ENCODE peak calls at places on chromosomes 1 and 21, in eight cellular contexts. One of them, this sample, is unnamed.

GRCh38 chr1:165678509-165678908 is 19.9 kb downstream of the ALDH9A1 start:
- ATAC-seq in Right ventricle myocardium superior: no peak
- ATAC-seq in memory B cell: no peak
- ATAC-seq in left cardiac atrium: no peak
- ATAC-seq in right cardiac atrium: no peak
- ATAC-seq in effector memory CD8-positive, alpha-beta T cell: peak; percentile 41
- ATAC-seq in naive thymus-derived CD4-positive, alpha-beta T cell: peak; percentile 74
- ATAC-seq in RWPE2: no peak
- ATAC-seq in this sample: no peak

GRCh38 chr1:189141056-189141455 is 1336.6 kb downstream of the BRINP3 start:
- ATAC-seq in Right ventricle myocardium superior: no peak
- ATAC-seq in memory B cell: no peak
- ATAC-seq in left cardiac atrium: no peak
- ATAC-seq in right cardiac atrium: no peak
- ATAC-seq in effector memory CD8-positive, alpha-beta T cell: no peak
- ATAC-seq in naive thymus-derived CD4-positive, alpha-beta T cell: no peak
- ATAC-seq in RWPE2: no peak
- ATAC-seq in this sample: no peak

GRCh38 chr1:54764922-54765561 is 719 bp upstream of the PARS2 start:
- ATAC-seq in Right ventricle myocardium superior: peak; percentile 24
- ATAC-seq in memory B cell: peak; percentile 18
- ATAC-seq in left cardiac atrium: peak; percentile 2
- ATAC-seq in right cardiac atrium: peak; percentile 38
- ATAC-seq in effector memory CD8-positive, alpha-beta T cell: peak; percentile 22
- ATAC-seq in naive thymus-derived CD4-positive, alpha-beta T cell: peak; percentile 10
- ATAC-seq in RWPE2: peak; percentile 1
- ATAC-seq in this sample: no peak

GRCh38 chr1:167126317-167126716 is 32.4 kb downstream of the STYXL2 start:
- ATAC-seq in Right ventricle myocardium superior: no peak
- ATAC-seq in memory B cell: no peak
- ATAC-seq in left cardiac atrium: no peak
- ATAC-seq in right cardiac atrium: no peak
- ATAC-seq in effector memory CD8-positive, alpha-beta T cell: no peak
- ATAC-seq in naive thymus-derived CD4-positive, alpha-beta T cell: no peak
- ATAC-seq in RWPE2: no peak
- ATAC-seq in this sample: no peak

GRCh38 chr1:214584805-214585766 is 17.9 kb upstream of the CENPF start:
- ATAC-seq in Right ventricle myocardium superior: peak; percentile 82
- ATAC-seq in memory B cell: no peak
- ATAC-seq in left cardiac atrium: peak; percentile 71
- ATAC-seq in right cardiac atrium: peak; percentile 83
- ATAC-seq in effector memory CD8-positive, alpha-beta T cell: no peak
- ATAC-seq in naive thymus-derived CD4-positive, alpha-beta T cell: peak; percentile 45
- ATAC-seq in RWPE2: peak; percentile 62
- ATAC-seq in this sample: peak; percentile 79

GRCh38 chr21:14901482-14901958 is 163.3 kb downstream of the NRIP1 start:
- ATAC-seq in Right ventricle myocardium superior: no peak
- ATAC-seq in memory B cell: peak; percentile 100
- ATAC-seq in left cardiac atrium: no peak
- ATAC-seq in right cardiac atrium: no peak
- ATAC-seq in effector memory CD8-positive, alpha-beta T cell: peak; percentile 29
- ATAC-seq in naive thymus-derived CD4-positive, alpha-beta T cell: peak; percentile 37
- ATAC-seq in RWPE2: peak; percentile 85
- ATAC-seq in this sample: no peak

GRCh38 chr1:167207940-167208623 is 12.6 kb upstream of the POU2F1 start:
- ATAC-seq in Right ventricle myocardium superior: no peak
- ATAC-seq in memory B cell: no peak
- ATAC-seq in left cardiac atrium: no peak
- ATAC-seq in right cardiac atrium: no peak
- ATAC-seq in effector memory CD8-positive, alpha-beta T cell: no peak
- ATAC-seq in naive thymus-derived CD4-positive, alpha-beta T cell: no peak
- ATAC-seq in RWPE2: no peak
- ATAC-seq in this sample: no peak

GRCh38 chr1:54814148-54814498 is 13.0 kb upstream of the TTC22 start:
- ATAC-seq in Right ventricle myocardium superior: no peak
- ATAC-seq in memory B cell: no peak
- ATAC-seq in left cardiac atrium: no peak
- ATAC-seq in right cardiac atrium: no peak
- ATAC-seq in effector memory CD8-positive, alpha-beta T cell: no peak
- ATAC-seq in naive thymus-derived CD4-positive, alpha-beta T cell: no peak
- ATAC-seq in RWPE2: no peak
- ATAC-seq in this sample: no peak

GRCh38 chr1:3480369-3480719 is 25.9 kb downstream of the ARHGEF16 start:
- ATAC-seq in Right ventricle myocardium superior: no peak
- ATAC-seq in memory B cell: no peak
- ATAC-seq in left cardiac atrium: no peak
- ATAC-seq in right cardiac atrium: no peak
- ATAC-seq in effector memory CD8-positive, alpha-beta T cell: no peak
- ATAC-seq in naive thymus-derived CD4-positive, alpha-beta T cell: no peak
- ATAC-seq in RWPE2: no peak
- ATAC-seq in this sample: no peak

GRCh38 chr1:154778280-154778679 is 91.8 kb downstream of the KCNN3 start:
- ATAC-seq in Right ventricle myocardium superior: no peak
- ATAC-seq in memory B cell: no peak
- ATAC-seq in left cardiac atrium: no peak
- ATAC-seq in right cardiac atrium: no peak
- ATAC-seq in effector memory CD8-positive, alpha-beta T cell: no peak
- ATAC-seq in naive thymus-derived CD4-positive, alpha-beta T cell: no peak
- ATAC-seq in RWPE2: no peak
- ATAC-seq in this sample: no peak

GRCh38 chr1:105793541-105794146 is 1262.8 kb upstream of the PRMT6 start:
- ATAC-seq in Right ventricle myocardium superior: no peak
- ATAC-seq in memory B cell: peak; percentile 53
- ATAC-seq in left cardiac atrium: no peak
- ATAC-seq in right cardiac atrium: no peak
- ATAC-seq in effector memory CD8-positive, alpha-beta T cell: no peak
- ATAC-seq in naive thymus-derived CD4-positive, alpha-beta T cell: no peak
- ATAC-seq in RWPE2: peak; percentile 42
- ATAC-seq in this sample: no peak

GRCh38 chr1:60388092-60388987 is 314.8 kb upstream of the C1orf87 start:
- ATAC-seq in Right ventricle myocardium superior: no peak
- ATAC-seq in memory B cell: no peak
- ATAC-seq in left cardiac atrium: peak; percentile 27
- ATAC-seq in right cardiac atrium: peak; percentile 96
- ATAC-seq in effector memory CD8-positive, alpha-beta T cell: no peak
- ATAC-seq in naive thymus-derived CD4-positive, alpha-beta T cell: no peak
- ATAC-seq in RWPE2: peak; percentile 64
- ATAC-seq in this sample: no peak

GRCh38 chr1:91853397-91853796 is 32.6 kb downstream of the TGFBR3 start:
- ATAC-seq in Right ventricle myocardium superior: no peak
- ATAC-seq in memory B cell: no peak
- ATAC-seq in left cardiac atrium: no peak
- ATAC-seq in right cardiac atrium: no peak
- ATAC-seq in effector memory CD8-positive, alpha-beta T cell: no peak
- ATAC-seq in naive thymus-derived CD4-positive, alpha-beta T cell: no peak
- ATAC-seq in RWPE2: no peak
- ATAC-seq in this sample: no peak

GRCh38 chr1:6911229-6911941 is 126.1 kb downstream of the CAMTA1 start:
- ATAC-seq in Right ventricle myocardium superior: no peak
- ATAC-seq in memory B cell: no peak
- ATAC-seq in left cardiac atrium: no peak
- ATAC-seq in right cardiac atrium: no peak
- ATAC-seq in effector memory CD8-positive, alpha-beta T cell: no peak
- ATAC-seq in naive thymus-derived CD4-positive, alpha-beta T cell: no peak
- ATAC-seq in RWPE2: no peak
- ATAC-seq in this sample: no peak

GRCh38 chr1:41576620-41577019 is 92.1 kb upstream of the EDN2 start:
- ATAC-seq in Right ventricle myocardium superior: no peak
- ATAC-seq in memory B cell: no peak
- ATAC-seq in left cardiac atrium: no peak
- ATAC-seq in right cardiac atrium: no peak
- ATAC-seq in effector memory CD8-positive, alpha-beta T cell: no peak
- ATAC-seq in naive thymus-derived CD4-positive, alpha-beta T cell: no peak
- ATAC-seq in RWPE2: no peak
- ATAC-seq in this sample: no peak

GRCh38 chr1:117664314-117664713 is 58.5 kb downstream of the TENT5C start:
- ATAC-seq in Right ventricle myocardium superior: no peak
- ATAC-seq in memory B cell: peak; percentile 90
- ATAC-seq in left cardiac atrium: peak; percentile 74
- ATAC-seq in right cardiac atrium: no peak
- ATAC-seq in effector memory CD8-positive, alpha-beta T cell: peak; percentile 83
- ATAC-seq in naive thymus-derived CD4-positive, alpha-beta T cell: peak; percentile 88
- ATAC-seq in RWPE2: no peak
- ATAC-seq in this sample: peak; percentile 70

GRCh38 chr1:51369171-51369570 is 38.8 kb upstream of the TTC39A start:
- ATAC-seq in Right ventricle myocardium superior: no peak
- ATAC-seq in memory B cell: no peak
- ATAC-seq in left cardiac atrium: no peak
- ATAC-seq in right cardiac atrium: no peak
- ATAC-seq in effector memory CD8-positive, alpha-beta T cell: no peak
- ATAC-seq in naive thymus-derived CD4-positive, alpha-beta T cell: no peak
- ATAC-seq in RWPE2: no peak
- ATAC-seq in this sample: no peak

GRCh38 chr1:23108918-23109533 is 59.6 kb downstream of the LUZP1 start:
- ATAC-seq in Right ventricle myocardium superior: no peak
- ATAC-seq in memory B cell: no peak
- ATAC-seq in left cardiac atrium: no peak
- ATAC-seq in right cardiac atrium: no peak
- ATAC-seq in effector memory CD8-positive, alpha-beta T cell: no peak
- ATAC-seq in naive thymus-derived CD4-positive, alpha-beta T cell: no peak
- ATAC-seq in RWPE2: no peak
- ATAC-seq in this sample: no peak

GRCh38 chr1:91765293-91765692 is 120.7 kb downstream of the TGFBR3 start:
- ATAC-seq in Right ventricle myocardium superior: peak; percentile 7
- ATAC-seq in memory B cell: no peak
- ATAC-seq in left cardiac atrium: no peak
- ATAC-seq in right cardiac atrium: no peak
- ATAC-seq in effector memory CD8-positive, alpha-beta T cell: no peak
- ATAC-seq in naive thymus-derived CD4-positive, alpha-beta T cell: no peak
- ATAC-seq in RWPE2: no peak
- ATAC-seq in this sample: no peak

GRCh38 chr1:155509064-155509463 is 53.5 kb downstream of the ASH1L start:
- ATAC-seq in Right ventricle myocardium superior: no peak
- ATAC-seq in memory B cell: no peak
- ATAC-seq in left cardiac atrium: no peak
- ATAC-seq in right cardiac atrium: no peak
- ATAC-seq in effector memory CD8-positive, alpha-beta T cell: no peak
- ATAC-seq in naive thymus-derived CD4-positive, alpha-beta T cell: no peak
- ATAC-seq in RWPE2: no peak
- ATAC-seq in this sample: no peak

GRCh38 chr1:230798187-230798484 is 50.9 kb downstream of the CAPN9 start:
- ATAC-seq in Right ventricle myocardium superior: peak; percentile 36
- ATAC-seq in memory B cell: no peak
- ATAC-seq in left cardiac atrium: peak; percentile 55
- ATAC-seq in right cardiac atrium: peak; percentile 47
- ATAC-seq in effector memory CD8-positive, alpha-beta T cell: no peak
- ATAC-seq in naive thymus-derived CD4-positive, alpha-beta T cell: no peak
- ATAC-seq in RWPE2: peak; percentile 12
- ATAC-seq in this sample: no peak

GRCh38 chr1:209168204-209168603 is 415.3 kb upstream of the CAMK1G start:
- ATAC-seq in Right ventricle myocardium superior: no peak
- ATAC-seq in memory B cell: no peak
- ATAC-seq in left cardiac atrium: no peak
- ATAC-seq in right cardiac atrium: no peak
- ATAC-seq in effector memory CD8-positive, alpha-beta T cell: no peak
- ATAC-seq in naive thymus-derived CD4-positive, alpha-beta T cell: no peak
- ATAC-seq in RWPE2: peak; percentile 19
- ATAC-seq in this sample: peak; percentile 69

GRCh38 chr1:185491604-185492003 is 174.6 kb upstream of the IVNS1ABP start:
- ATAC-seq in Right ventricle myocardium superior: no peak
- ATAC-seq in memory B cell: no peak
- ATAC-seq in left cardiac atrium: no peak
- ATAC-seq in right cardiac atrium: no peak
- ATAC-seq in effector memory CD8-positive, alpha-beta T cell: no peak
- ATAC-seq in naive thymus-derived CD4-positive, alpha-beta T cell: no peak
- ATAC-seq in RWPE2: no peak
- ATAC-seq in this sample: no peak

GRCh38 chr1:9338354-9339250 is 45.9 kb downstream of the SPSB1 start:
- ATAC-seq in Right ventricle myocardium superior: peak; percentile 55
- ATAC-seq in memory B cell: no peak
- ATAC-seq in left cardiac atrium: peak; percentile 68
- ATAC-seq in right cardiac atrium: peak; percentile 64
- ATAC-seq in effector memory CD8-positive, alpha-beta T cell: no peak
- ATAC-seq in naive thymus-derived CD4-positive, alpha-beta T cell: no peak
- ATAC-seq in RWPE2: peak; percentile 24
- ATAC-seq in this sample: peak; percentile 19

GRCh38 chr1:204692320-204692851 is 6.8 kb upstream of the LRRN2 start:
- ATAC-seq in Right ventricle myocardium superior: no peak
- ATAC-seq in memory B cell: no peak
- ATAC-seq in left cardiac atrium: no peak
- ATAC-seq in right cardiac atrium: no peak
- ATAC-seq in effector memory CD8-positive, alpha-beta T cell: no peak
- ATAC-seq in naive thymus-derived CD4-positive, alpha-beta T cell: no peak
- ATAC-seq in RWPE2: no peak
- ATAC-seq in this sample: no peak

GRCh38 chr1:237685553-237685952 is 205.2 kb downstream of the ZP4 start:
- ATAC-seq in Right ventricle myocardium superior: no peak
- ATAC-seq in memory B cell: no peak
- ATAC-seq in left cardiac atrium: no peak
- ATAC-seq in right cardiac atrium: no peak
- ATAC-seq in effector memory CD8-positive, alpha-beta T cell: no peak
- ATAC-seq in naive thymus-derived CD4-positive, alpha-beta T cell: no peak
- ATAC-seq in RWPE2: no peak
- ATAC-seq in this sample: no peak

GRCh38 chr21:36246080-36246631 is 73.8 kb upstream of the MORC3 start:
- ATAC-seq in Right ventricle myocardium superior: no peak
- ATAC-seq in memory B cell: no peak
- ATAC-seq in left cardiac atrium: no peak
- ATAC-seq in right cardiac atrium: no peak
- ATAC-seq in effector memory CD8-positive, alpha-beta T cell: no peak
- ATAC-seq in naive thymus-derived CD4-positive, alpha-beta T cell: no peak
- ATAC-seq in RWPE2: no peak
- ATAC-seq in this sample: peak; percentile 89

GRCh38 chr1:46673749-46674182 is 2.1 kb downstream of the TEX38 start:
- ATAC-seq in Right ventricle myocardium superior: no peak
- ATAC-seq in memory B cell: no peak
- ATAC-seq in left cardiac atrium: no peak
- ATAC-seq in right cardiac atrium: no peak
- ATAC-seq in effector memory CD8-positive, alpha-beta T cell: no peak
- ATAC-seq in naive thymus-derived CD4-positive, alpha-beta T cell: no peak
- ATAC-seq in RWPE2: no peak
- ATAC-seq in this sample: peak; percentile 17